ENCODE peak calls at places on chromosomes 5 and 9, in five cellular contexts. V is adrenal gland, N is A549, F is body of pancreas, B is spleen. A is an unnamed sample.

GRCh38 chr5:175281714-175282113 is 162.3 kb downstream of the DRD1 start:
- DNase-seq in V (no peak), N (no peak), F (no peak), B (no peak), A (no peak)

GRCh38 chr5:74099538-74099937 is 473.5 kb downstream of the ARHGEF28 start:
- DNase-seq in V (no peak), N (no peak), F (no peak), B (no peak), A (no peak)

GRCh38 chr9:134289241-134289875 is 36.9 kb upstream of the RXRA start:
- DNase-seq in V (no peak), N (no peak), F (no peak), B (peak), A (no peak)

GRCh38 chr5:81363093-81363886 is 30.6 kb downstream of the ACOT12 start:
- DNase-seq in V (no peak), N (no peak), F (no peak), B (no peak), A (no peak)

GRCh38 chr9:112570731-112571167 is 84.1 kb downstream of the KIAA1958 start:
- DNase-seq in V (peak), N (no peak), F (peak), B (no peak), A (no peak)

GRCh38 chr5:171581756-171582155 is 162.3 kb downstream of the FGF18 start:
- DNase-seq in V (no peak), N (no peak), F (no peak), B (no peak), A (no peak)

GRCh38 chr5:14365831-14366435 is 215.7 kb upstream of the OTULINL start:
- DNase-seq in V (no peak), N (no peak), F (no peak), B (no peak), A (no peak)

GRCh38 chr5:15044521-15044920 is 172.9 kb upstream of the ANKH start:
- DNase-seq in V (no peak), N (no peak), F (no peak), B (no peak), A (no peak)

DNA sequence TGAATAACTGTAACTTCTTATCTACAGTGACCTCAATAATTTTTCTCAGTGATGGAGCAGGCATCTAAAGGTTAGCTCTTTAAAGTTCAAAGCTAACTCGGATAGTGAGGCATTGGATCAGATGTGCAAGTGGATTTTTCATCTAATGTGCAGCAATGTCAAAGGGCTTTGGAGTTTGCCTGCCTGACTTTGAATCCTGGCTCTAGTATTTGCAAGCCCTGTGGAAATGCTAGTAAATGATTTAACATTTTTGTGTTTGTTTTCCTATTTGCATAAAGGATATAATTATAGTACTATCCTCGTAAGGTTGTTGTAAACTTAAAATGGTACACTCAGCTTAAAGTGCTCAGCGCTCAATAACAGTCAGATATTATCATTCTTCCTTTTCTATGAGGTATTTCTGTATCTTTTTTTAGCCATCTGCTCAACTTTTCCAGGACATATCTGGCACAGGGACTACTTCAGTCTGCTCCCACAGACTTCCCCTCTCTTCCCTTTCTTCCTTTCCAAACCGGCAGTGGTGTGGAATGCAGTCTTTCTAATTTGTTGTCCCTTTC is 163.8 kb upstream of the ELL2 start:
- DNase-seq in V (no peak), N (no peak), F (no peak), B (no peak), A (no peak)
- TF ChIP-seq POLR2A in V (no peak), N (no peak), F (no peak), B (no peak), A (no peak)

GRCh38 chr5:143966280-143966679 is 154.3 kb downstream of the HMHB1 start:
- DNase-seq in V (no peak), N (no peak), F (no peak), B (no peak), A (no peak)
- TF ChIP-seq POLR2A in V (no peak), N (no peak), F (no peak), B (no peak), A (no peak)

GRCh38 chr9:69444021-69444420 is 119.0 kb downstream of the ENTREP1 start:
- DNase-seq in V (no peak), N (no peak), F (no peak), B (no peak), A (no peak)
- TF ChIP-seq POLR2A in V (no peak), N (no peak), F (no peak), B (no peak), A (no peak)

DNA sequence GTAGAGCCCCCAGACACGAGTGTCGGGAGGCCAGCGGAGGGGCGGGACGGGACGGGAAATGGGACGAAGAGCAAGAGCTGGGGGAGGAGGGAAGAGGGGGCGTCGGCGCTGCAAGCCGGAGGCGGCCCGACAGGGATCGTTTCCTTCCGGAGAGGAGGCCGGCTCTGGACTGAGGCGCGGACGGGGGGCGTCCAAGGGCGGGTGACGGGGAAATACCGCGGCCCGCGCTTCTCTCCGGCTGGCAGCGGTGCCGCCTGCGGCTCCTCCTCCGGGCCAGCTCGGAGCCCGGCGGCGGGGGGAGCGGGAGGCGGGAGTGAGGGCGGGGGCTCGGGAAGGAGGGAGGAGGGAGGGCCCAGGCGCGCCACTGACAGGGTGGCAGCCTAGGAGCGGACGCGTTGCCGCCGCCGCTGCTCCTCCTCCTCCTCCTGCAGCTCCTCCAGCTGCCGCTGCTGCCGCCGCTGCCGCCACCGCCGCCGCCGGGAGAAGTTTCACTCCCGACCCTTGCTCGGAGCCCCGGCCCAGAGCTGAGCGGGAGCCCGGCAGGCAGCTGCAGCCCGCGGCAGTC is at the start of gene CHSY3:
- DNase-seq in V (peak), N (peak), F (peak), B (peak), A (peak)
- TF ChIP-seq POLR2A in V (peak), N (no peak), F (peak), B (no peak), A (no peak)

GRCh38 chr9:35518981-35519679 is 29.2 kb downstream of the RUSC2 start:
- DNase-seq in V (no peak), N (no peak), F (no peak), B (no peak), A (no peak)
- TF ChIP-seq POLR2A in V (no peak), N (no peak), F (no peak), B (no peak), A (no peak)

GRCh38 chr9:129989362-129989708 is 53.7 kb downstream of the FNBP1 start:
- DNase-seq in V (no peak), N (no peak), F (no peak), B (no peak), A (no peak)
- TF ChIP-seq POLR2A in V (no peak), N (no peak), F (no peak), B (no peak), A (no peak)

A was measured in H54.